ENCODE peak calls at places on chromosomes 1 and 21, in four cellular contexts. Q is WTC11, Y is GM12878, I is HepG2. C is an unnamed sample.

GRCh38 chr1:184472117-184472516 is 85.3 kb downstream of the C1orf21 start:
- DNase-seq in Y (no peak), I (no peak), Q (no peak), C (no peak)

GRCh38 chr1:37498872-37499617 is 15.5 kb downstream of the MEAF6 start:
- DNase-seq in Q (no peak), Y (no peak), I (no peak), C (no peak)

GRCh38 chr1:64948216-64948615 is 18.1 kb downstream of the JAK1 start:
- DNase-seq in Q (no peak), Y (no peak), I (no peak), C (no peak)

GRCh38 chr1:210980082-210980481 is 153.9 kb downstream of the KCNH1 start:
- DNase-seq in Q (no peak), Y (no peak), I (no peak), C (no peak)

GRCh38 chr1:243851129-243851756 is 1.2 kb upstream of the AKT3 start:
- DNase-seq in I (no peak), Y (no peak), Q (no peak), C (no peak)

GRCh38 chr1:22662318-22662717 is 9.3 kb downstream of the C1QB start:
- DNase-seq in Y (no peak), Q (peak), I (no peak), C (peak)

GRCh38 chr1:242057745-242058115 is 58.8 kb upstream of the MAP1LC3C start:
- DNase-seq in I (no peak), Q (peak), Y (no peak), C (no peak)

GRCh38 chr1:19308509-19308907 is 3.4 kb downstream of the AKR7A2 start:
- DNase-seq in Q (no peak), I (no peak), Y (no peak), C (no peak)

GRCh38 chr1:162421258-162422194 is 9.6 kb upstream of the SH2D1B start:
- DNase-seq in I (no peak), Y (no peak), Q (no peak), C (peak)

GRCh38 chr1:114094303-114094663 is 59.4 kb downstream of the SYT6 start:
- DNase-seq in I (no peak), Q (no peak), Y (no peak), C (no peak)

GRCh38 chr1:85203573-85204169 is 2.9 kb upstream of the SYDE2 start:
- DNase-seq in Q (no peak), I (no peak), Y (no peak), C (no peak)

GRCh38 chr1:21291184-21291583 is 921 bp upstream of the ECE1 start:
- DNase-seq in I (no peak), Q (no peak), Y (no peak), C (no peak)

GRCh38 chr1:155978973-155979429 is 654 bp upstream of the ARHGEF2 start:
- DNase-seq in Q (no peak), Y (no peak), I (no peak), C (peak)

GRCh38 chr1:36475341-36475740 is 7.4 kb downstream of the CSF3R start:
- DNase-seq in Y (no peak), I (no peak), Q (no peak), C (no peak)

GRCh38 chr1:172537827-172538391 is 5.0 kb downstream of the SUCO start:
- DNase-seq in I (no peak), Q (no peak), Y (no peak), C (no peak)
- TF ChIP-seq TCF7 in I (no peak), Q (no peak), Y (no peak), C (no peak)

GRCh38 chr1:24526940-24527542 is 24.4 kb downstream of the RCAN3 start:
- DNase-seq in I (no peak), Y (no peak), Q (no peak), C (peak)
- TF ChIP-seq TCF7 in I (no peak), Y (no peak), Q (no peak), C (no peak)

GRCh38 chr1:77704736-77705135 is 22.3 kb upstream of the ZZZ3 start:
- DNase-seq in Q (no peak), I (no peak), Y (no peak), C (peak)
- TF ChIP-seq TCF7 in Q (no peak), I (no peak), Y (no peak), C (peak)

DNA sequence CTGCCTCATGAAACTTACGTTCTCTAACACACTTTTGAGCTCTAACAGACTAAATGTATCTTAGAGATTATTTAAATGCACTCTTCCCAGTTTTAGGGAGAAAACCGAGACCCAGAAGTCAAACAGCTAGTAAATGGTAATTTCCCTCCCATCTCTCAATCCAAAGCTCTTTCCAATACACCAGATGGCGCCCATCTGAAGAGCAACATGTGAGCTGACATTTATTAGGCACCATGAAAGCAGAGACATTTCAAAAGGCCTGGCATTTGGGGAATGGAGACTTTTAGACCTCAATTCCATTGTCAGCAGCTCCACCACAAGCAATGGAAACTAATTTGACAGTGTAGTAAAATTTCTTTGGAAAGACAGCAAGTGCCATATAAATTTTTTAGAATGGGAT is 191.4 kb downstream of the DAB1 start:
- DNase-seq in Y (no peak), Q (no peak), I (peak), C (peak)
- TF ChIP-seq TCF7 in Y (no peak), Q (no peak), I (no peak), C (no peak)

GRCh38 chr21:42081138-42081537 is 10.0 kb downstream of the UMODL1 start:
- DNase-seq in Y (no peak), Q (no peak), I (no peak), C (no peak)

GRCh38 chr21:42079008-42079938 is 8.2 kb downstream of the UMODL1 start:
- DNase-seq in Q (no peak), I (no peak), Y (no peak), C (no peak)

GRCh38 chr21:42080788-42081083 is 9.6 kb downstream of the UMODL1 start:
- DNase-seq in Y (no peak), I (no peak), Q (no peak), C (no peak)

GRCh38 chr21:42081931-42082381 is 10.8 kb downstream of the UMODL1 start:
- DNase-seq in Y (no peak), I (no peak), Q (no peak), C (no peak)

DNA sequence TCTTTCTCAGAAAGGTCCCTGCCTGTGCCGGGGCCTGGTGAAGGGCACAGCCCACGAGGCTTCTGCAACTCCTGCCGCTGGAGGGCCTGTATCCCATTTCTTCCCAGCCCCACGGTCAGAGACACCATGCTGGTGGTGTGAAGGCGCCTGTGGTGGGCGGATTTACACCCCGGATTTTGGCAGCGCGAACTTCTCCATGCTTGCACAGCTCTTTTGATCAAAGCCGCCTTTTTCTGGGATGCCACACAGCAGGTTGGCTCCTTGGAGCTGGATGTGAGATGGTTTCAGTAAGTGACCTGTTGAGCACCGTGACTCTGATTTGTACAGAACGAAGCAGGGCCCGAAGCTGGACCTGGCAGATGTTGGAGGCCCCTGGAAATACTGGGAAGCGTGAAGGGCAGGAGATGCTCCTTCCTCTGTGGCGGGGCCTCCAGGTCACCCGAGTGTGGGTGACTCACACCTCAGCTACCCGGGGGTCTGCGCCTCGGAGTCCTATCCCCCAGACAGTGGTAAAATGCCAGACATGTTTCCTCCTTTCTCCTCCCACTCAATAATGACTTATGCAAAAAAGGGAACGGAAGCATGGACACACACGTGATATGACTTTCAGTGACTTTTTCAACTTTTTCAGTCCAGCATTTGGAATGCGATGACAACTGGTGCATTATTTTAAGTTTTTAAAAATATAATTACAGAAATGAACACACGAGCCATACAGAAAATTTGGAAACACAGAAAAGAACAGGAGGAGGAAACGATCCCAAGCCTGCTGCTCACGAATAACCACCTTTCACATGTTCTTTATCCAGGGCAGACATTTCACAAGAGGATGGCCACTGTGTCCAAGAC is 9.0 kb downstream of the UMODL1 start:
- DNase-seq in Q (no peak), I (no peak), Y (no peak), C (no peak)
- TF ChIP-seq TCF7 in Q (no peak), I (no peak), Y (no peak), C (no peak)

DNA sequence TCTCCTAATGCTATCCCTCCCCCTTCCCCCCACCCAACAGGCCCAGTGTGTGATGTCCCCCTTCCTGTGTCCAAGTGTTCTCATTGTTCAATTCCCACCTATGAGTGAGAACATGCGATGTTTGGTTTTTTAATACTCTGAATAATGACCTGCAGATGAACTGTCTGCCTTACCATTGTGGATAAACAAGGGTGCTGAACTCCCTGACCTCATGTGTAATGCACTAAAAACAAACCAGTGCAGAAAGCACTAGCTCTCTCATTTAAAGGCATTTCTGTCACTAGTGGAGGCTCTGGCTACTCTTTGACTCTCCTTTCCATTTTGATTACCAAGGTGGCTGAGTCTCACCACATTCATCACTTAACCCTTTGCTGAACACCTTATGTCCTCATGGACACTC is 23.1 kb upstream of the TRAF3IP3 start:
- DNase-seq in I (no peak), Y (no peak), Q (no peak), C (no peak)
- TF ChIP-seq TCF7 in I (no peak), Y (no peak), Q (no peak), C (no peak)

GRCh38 chr1:13682443-13682842 is 17.5 kb upstream of the PRDM2 start:
- DNase-seq in I (no peak), Q (no peak), Y (no peak), C (no peak)

GRCh38 chr1:13681921-13682320 is 18.1 kb upstream of the PRDM2 start:
- DNase-seq in I (no peak), Q (no peak), Y (no peak), C (no peak)

GRCh38 chr1:13687361-13687760 is 12.6 kb upstream of the PRDM2 start:
- DNase-seq in Q (no peak), Y (no peak), I (no peak), C (no peak)
- TF ChIP-seq TCF7 in Q (no peak), Y (no peak), I (no peak), C (no peak)

C was measured in K562.